ENCODE peak calls at places on chromosomes 3 and 15, in seven cellular contexts. One of them, this sample, is unnamed.

GRCh38 chr15:35549567-35549966 is 3.6 kb upstream of the DPH6 start:
- DNase-seq in SK-MEL-5: no peak
- DNase-seq in head of caudate nucleus: no peak
- DNase-seq in AG09319: no peak
- DNase-seq in HTR-8/SVneo: no peak
- DNase-seq in SIG-M5: no peak
- DNase-seq in GOT3: no peak
- DNase-seq in this sample: no peak

GRCh38 chr15:44633603-44634002 is 29.9 kb downstream of the SPG11 start:
- DNase-seq in SK-MEL-5: peak
- DNase-seq in head of caudate nucleus: no peak
- DNase-seq in AG09319: peak
- DNase-seq in HTR-8/SVneo: no peak
- DNase-seq in SIG-M5: no peak
- DNase-seq in GOT3: no peak
- DNase-seq in this sample: no peak

GRCh38 chr3:29311805-29312204 is 30.9 kb downstream of the RBMS3 start:
- DNase-seq in SK-MEL-5: no peak
- DNase-seq in head of caudate nucleus: no peak
- DNase-seq in AG09319: no peak
- DNase-seq in HTR-8/SVneo: no peak
- DNase-seq in SIG-M5: no peak
- DNase-seq in GOT3: no peak
- DNase-seq in this sample: no peak

GRCh38 chr3:190514163-190515153 is 573 bp downstream of the IL1RAP start:
- DNase-seq in SK-MEL-5: peak
- DNase-seq in head of caudate nucleus: peak
- DNase-seq in AG09319: no peak
- DNase-seq in HTR-8/SVneo: no peak
- DNase-seq in SIG-M5: no peak
- DNase-seq in GOT3: no peak
- DNase-seq in this sample: peak

GRCh38 chr3:60190073-60190472 is 1061.2 kb downstream of the FHIT start:
- DNase-seq in SK-MEL-5: no peak
- DNase-seq in head of caudate nucleus: no peak
- DNase-seq in AG09319: no peak
- DNase-seq in HTR-8/SVneo: no peak
- DNase-seq in SIG-M5: no peak
- DNase-seq in GOT3: no peak
- DNase-seq in this sample: no peak

GRCh38 chr3:155462672-155463071 is 169.2 kb upstream of the STRIT1 start:
- DNase-seq in SK-MEL-5: no peak
- DNase-seq in head of caudate nucleus: no peak
- DNase-seq in AG09319: no peak
- DNase-seq in HTR-8/SVneo: no peak
- DNase-seq in SIG-M5: no peak
- DNase-seq in GOT3: no peak
- DNase-seq in this sample: no peak

GRCh38 chr15:33278816-33279612 is 31.8 kb upstream of the RYR3 start:
- DNase-seq in SK-MEL-5: peak
- DNase-seq in head of caudate nucleus: no peak
- DNase-seq in AG09319: peak
- DNase-seq in HTR-8/SVneo: peak
- DNase-seq in SIG-M5: no peak
- DNase-seq in GOT3: peak
- DNase-seq in this sample: no peak

GRCh38 chr3:124856687-124857086 is 30.5 kb downstream of the ITGB5 start:
- DNase-seq in SK-MEL-5: peak
- DNase-seq in head of caudate nucleus: no peak
- DNase-seq in AG09319: no peak
- DNase-seq in HTR-8/SVneo: no peak
- DNase-seq in SIG-M5: no peak
- DNase-seq in GOT3: no peak
- DNase-seq in this sample: no peak

GRCh38 chr15:70248116-70249025 is 150.7 kb upstream of the TLE3 start:
- DNase-seq in SK-MEL-5: peak
- DNase-seq in head of caudate nucleus: no peak
- DNase-seq in AG09319: no peak
- DNase-seq in HTR-8/SVneo: peak
- DNase-seq in SIG-M5: no peak
- DNase-seq in GOT3: no peak
- DNase-seq in this sample: no peak

GRCh38 chr15:58460108-58460507 is 28.3 kb downstream of the LIPC start:
- DNase-seq in SK-MEL-5: no peak
- DNase-seq in head of caudate nucleus: no peak
- DNase-seq in AG09319: no peak
- DNase-seq in HTR-8/SVneo: no peak
- DNase-seq in SIG-M5: no peak
- DNase-seq in GOT3: no peak
- DNase-seq in this sample: no peak